ENCODE peak calls at places on chromosomes 3 and 15, in seven cellular contexts. One of them, this sample, is unnamed. For H3K4me1, the result is how much of the 10 kb centered on the place peaks cover.

GRCh38 chr15:36313881-36314280 is 265.5 kb upstream of the CDIN1 start:
- DNase-seq in SK-N-SH: no peak
- DNase-seq in iPS DF 6.9: no peak
- DNase-seq in HepG2: no peak
- DNase-seq in sigmoid colon: no peak
- DNase-seq in right cardiac atrium: no peak
- DNase-seq in GM23338: no peak
- DNase-seq in this sample: no peak

GRCh38 chr3:54123538-54124196 is 1.3 kb downstream of the CACNA2D3 start:
- DNase-seq in right cardiac atrium: no peak
- DNase-seq in GM23338: peak
- DNase-seq in iPS DF 6.9: no peak
- DNase-seq in sigmoid colon: no peak
- DNase-seq in SK-N-SH: peak
- DNase-seq in HepG2: no peak
- DNase-seq in this sample: no peak

GRCh38 chr3:23992051-23992628 is 47.1 kb downstream of the NR1D2 start:
- DNase-seq in right cardiac atrium: no peak
- DNase-seq in HepG2: no peak
- DNase-seq in SK-N-SH: peak
- DNase-seq in sigmoid colon: no peak
- DNase-seq in iPS DF 6.9: no peak
- DNase-seq in GM23338: peak
- DNase-seq in this sample: no peak

GRCh38 chr3:45684327-45684892 is 4.8 kb upstream of the SACM1L start:
- DNase-seq in right cardiac atrium: no peak
- DNase-seq in GM23338: peak
- DNase-seq in iPS DF 6.9: peak
- DNase-seq in SK-N-SH: no peak
- DNase-seq in sigmoid colon: no peak
- DNase-seq in HepG2: peak
- DNase-seq in this sample: no peak

GRCh38 chr3:106570426-106570825 is 701.6 kb upstream of the CBLB start:
- DNase-seq in HepG2: no peak
- DNase-seq in right cardiac atrium: no peak
- DNase-seq in SK-N-SH: no peak
- DNase-seq in iPS DF 6.9: no peak
- DNase-seq in sigmoid colon: no peak
- DNase-seq in GM23338: no peak
- DNase-seq in this sample: no peak

GRCh38 chr3:104635872-104636580 is 730.7 kb upstream of the ALCAM start:
- DNase-seq in SK-N-SH: no peak
- DNase-seq in sigmoid colon: no peak
- DNase-seq in right cardiac atrium: no peak
- DNase-seq in iPS DF 6.9: peak
- DNase-seq in GM23338: peak
- DNase-seq in HepG2: no peak
- DNase-seq in this sample: no peak

GRCh38 chr3:136898954-136899353 is 36.9 kb downstream of the NCK1 start:
- DNase-seq in GM23338: no peak
- DNase-seq in iPS DF 6.9: no peak
- DNase-seq in right cardiac atrium: no peak
- DNase-seq in HepG2: no peak
- DNase-seq in SK-N-SH: no peak
- DNase-seq in sigmoid colon: no peak
- DNase-seq in this sample: no peak

GRCh38 chr3:50323614-50324199 is 1.2 kb upstream of the HYAL2 start:
- DNase-seq in HepG2: no peak
- DNase-seq in right cardiac atrium: peak
- DNase-seq in iPS DF 6.9: no peak
- DNase-seq in SK-N-SH: no peak
- DNase-seq in GM23338: no peak
- DNase-seq in sigmoid colon: no peak
- DNase-seq in this sample: peak

GRCh38 chr15:89052474-89052873 is 35.8 kb upstream of the ABHD2 start:
- DNase-seq in sigmoid colon: no peak
- DNase-seq in HepG2: no peak
- DNase-seq in iPS DF 6.9: no peak
- DNase-seq in right cardiac atrium: no peak
- DNase-seq in SK-N-SH: no peak
- DNase-seq in GM23338: no peak
- DNase-seq in this sample: no peak

GRCh38 chr3:127134466-127134865 is 58.5 kb upstream of the PRR23E start:
- DNase-seq in iPS DF 6.9: no peak
- DNase-seq in right cardiac atrium: no peak
- DNase-seq in SK-N-SH: peak
- DNase-seq in sigmoid colon: no peak
- DNase-seq in GM23338: no peak
- DNase-seq in HepG2: no peak
- DNase-seq in this sample: no peak

GRCh38 chr3:60779637-60780036 is 471.6 kb downstream of the FHIT start:
- DNase-seq in right cardiac atrium: no peak
- DNase-seq in SK-N-SH: no peak
- DNase-seq in GM23338: no peak
- DNase-seq in HepG2: no peak
- DNase-seq in iPS DF 6.9: no peak
- DNase-seq in sigmoid colon: no peak
- DNase-seq in this sample: no peak

GRCh38 chr3:69411331-69411730 is 25.4 kb upstream of the FRMD4B start:
- DNase-seq in GM23338: no peak
- DNase-seq in HepG2: no peak
- DNase-seq in iPS DF 6.9: no peak
- DNase-seq in SK-N-SH: no peak
- DNase-seq in right cardiac atrium: no peak
- DNase-seq in sigmoid colon: no peak
- DNase-seq in this sample: no peak

GRCh38 chr3:127628788-127629456 is at the start of gene PODXL2:
- DNase-seq in GM23338: peak
- DNase-seq in iPS DF 6.9: peak
- DNase-seq in sigmoid colon: no peak
- DNase-seq in HepG2: peak
- DNase-seq in SK-N-SH: peak
- DNase-seq in right cardiac atrium: peak
- DNase-seq in this sample: peak

GRCh38 chr3:66236281-66236680 is 15.5 kb downstream of the SLC25A26 start:
- DNase-seq in SK-N-SH: no peak
- DNase-seq in iPS DF 6.9: peak
- DNase-seq in right cardiac atrium: no peak
- DNase-seq in GM23338: peak
- DNase-seq in HepG2: peak
- DNase-seq in sigmoid colon: no peak
- DNase-seq in this sample: no peak

GRCh38 chr3:128933922-128934253 is 54.5 kb downstream of the ACAD9 start:
- DNase-seq in iPS DF 6.9: no peak
- DNase-seq in GM23338: no peak
- DNase-seq in SK-N-SH: no peak
- DNase-seq in HepG2: no peak
- DNase-seq in right cardiac atrium: no peak
- DNase-seq in sigmoid colon: no peak
- DNase-seq in this sample: no peak

GRCh38 chr3:124688580-124689454 is 41.4 kb upstream of the UMPS start:
- DNase-seq in GM23338: peak
- DNase-seq in iPS DF 6.9: peak
- DNase-seq in sigmoid colon: peak
- DNase-seq in SK-N-SH: peak
- DNase-seq in right cardiac atrium: peak
- DNase-seq in HepG2: peak
- DNase-seq in this sample: peak

GRCh38 chr3:27681249-27681748 is 40.8 kb downstream of the EOMES start:
- DNase-seq in GM23338: peak
- DNase-seq in iPS DF 6.9: peak
- DNase-seq in sigmoid colon: no peak
- DNase-seq in SK-N-SH: peak
- DNase-seq in HepG2: peak
- DNase-seq in right cardiac atrium: no peak
- DNase-seq in this sample: no peak

GRCh38 chr15:58761010-58761388 is 10.1 kb upstream of the MINDY2 start:
- DNase-seq in right cardiac atrium: no peak
- DNase-seq in GM23338: no peak
- DNase-seq in sigmoid colon: no peak
- DNase-seq in iPS DF 6.9: no peak
- DNase-seq in HepG2: no peak
- DNase-seq in SK-N-SH: no peak
- DNase-seq in this sample: no peak

GRCh38 chr15:51374131-51374530 is 32.7 kb downstream of the GLDN start:
- DNase-seq in sigmoid colon: no peak
- DNase-seq in iPS DF 6.9: no peak
- DNase-seq in GM23338: no peak
- DNase-seq in SK-N-SH: peak
- DNase-seq in HepG2: no peak
- DNase-seq in right cardiac atrium: no peak
- DNase-seq in this sample: no peak

GRCh38 chr3:138594150-138594934 is at the start of gene CEP70:
- DNase-seq in GM23338: peak
- DNase-seq in iPS DF 6.9: peak
- DNase-seq in HepG2: peak
- DNase-seq in SK-N-SH: peak
- DNase-seq in right cardiac atrium: peak
- DNase-seq in sigmoid colon: peak
- DNase-seq in this sample: peak

GRCh38 chr15:76259392-76259791 is 51.9 kb downstream of the ETFA start:
- DNase-seq in right cardiac atrium: no peak
- DNase-seq in GM23338: no peak
- DNase-seq in HepG2: no peak
- DNase-seq in sigmoid colon: no peak
- DNase-seq in iPS DF 6.9: no peak
- DNase-seq in SK-N-SH: no peak
- DNase-seq in this sample: no peak

GRCh38 chr3:169172535-169172934 is 491.0 kb downstream of the MECOM start:
- DNase-seq in GM23338: no peak
- DNase-seq in sigmoid colon: no peak
- DNase-seq in SK-N-SH: no peak
- DNase-seq in right cardiac atrium: no peak
- DNase-seq in HepG2: no peak
- DNase-seq in iPS DF 6.9: no peak
- DNase-seq in this sample: no peak
- H3K4me1 ChIP-seq in GM23338: under half
- H3K4me1 ChIP-seq in sigmoid colon: under half
- H3K4me1 ChIP-seq in SK-N-SH: under half
- H3K4me1 ChIP-seq in right cardiac atrium: under half
- H3K4me1 ChIP-seq in HepG2: under half
- H3K4me1 ChIP-seq in iPS DF 6.9: under half
- H3K4me1 ChIP-seq in this sample: under half

DNA sequence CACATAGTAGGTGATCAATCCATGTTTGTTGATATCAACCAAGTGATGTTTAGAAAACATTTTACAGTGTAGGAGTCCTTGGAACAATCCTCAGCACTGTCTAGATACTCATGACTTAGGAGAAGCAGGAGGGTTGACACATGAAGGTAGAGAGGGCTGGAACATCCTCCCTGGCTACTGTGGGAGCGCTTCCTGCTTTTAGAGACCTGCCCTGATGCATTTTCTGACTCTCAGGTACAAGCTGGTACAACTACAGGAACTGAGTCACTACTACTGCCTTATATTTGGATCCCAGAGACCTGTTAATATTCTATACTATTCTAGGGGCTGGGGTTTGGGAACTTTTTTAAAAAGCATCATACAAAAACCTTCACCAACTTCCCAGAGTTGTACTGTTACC is 20.1 kb downstream of the GPR156 start:
- DNase-seq in sigmoid colon: no peak
- DNase-seq in GM23338: no peak
- DNase-seq in SK-N-SH: no peak
- DNase-seq in right cardiac atrium: no peak
- DNase-seq in HepG2: no peak
- DNase-seq in iPS DF 6.9: no peak
- DNase-seq in this sample: no peak
- H3K4me1 ChIP-seq in sigmoid colon: under half
- H3K4me1 ChIP-seq in GM23338: under half
- H3K4me1 ChIP-seq in SK-N-SH: under half
- H3K4me1 ChIP-seq in right cardiac atrium: under half
- H3K4me1 ChIP-seq in HepG2: under half
- H3K4me1 ChIP-seq in iPS DF 6.9: under half
- H3K4me1 ChIP-seq in this sample: under half

DNA sequence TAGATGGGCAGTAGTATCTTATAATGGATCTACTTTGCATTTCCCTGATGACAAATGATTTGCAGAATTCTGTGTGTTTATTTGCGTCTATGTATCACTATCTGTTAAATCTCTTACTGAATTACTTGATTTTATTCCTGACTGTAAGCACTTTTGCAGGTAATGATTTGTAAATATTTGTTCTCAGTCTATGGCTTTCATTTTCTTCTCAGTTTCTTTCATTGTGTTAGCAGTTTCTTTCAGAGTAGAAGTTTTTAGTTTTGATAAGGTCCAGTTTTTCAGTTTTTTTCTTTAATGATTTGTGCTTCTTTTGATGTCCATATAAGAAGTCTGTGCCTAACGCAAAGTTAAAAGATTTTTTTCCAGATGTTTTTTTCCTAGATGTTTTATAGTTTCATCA is 12.9 kb downstream of the SLC25A36 start:
- DNase-seq in iPS DF 6.9: no peak
- DNase-seq in GM23338: no peak
- DNase-seq in sigmoid colon: no peak
- DNase-seq in SK-N-SH: no peak
- DNase-seq in right cardiac atrium: no peak
- DNase-seq in HepG2: no peak
- DNase-seq in this sample: no peak
- H3K4me1 ChIP-seq in iPS DF 6.9: under half
- H3K4me1 ChIP-seq in GM23338: under half
- H3K4me1 ChIP-seq in sigmoid colon: under half
- H3K4me1 ChIP-seq in SK-N-SH: under half
- H3K4me1 ChIP-seq in right cardiac atrium: under half
- H3K4me1 ChIP-seq in HepG2: half or more
- H3K4me1 ChIP-seq in this sample: under half

GRCh38 chr15:42274693-42274971 is 1.4 kb upstream of the TMEM87A start:
- DNase-seq in right cardiac atrium: peak
- DNase-seq in GM23338: no peak
- DNase-seq in HepG2: no peak
- DNase-seq in iPS DF 6.9: no peak
- DNase-seq in sigmoid colon: peak
- DNase-seq in SK-N-SH: no peak
- DNase-seq in this sample: peak

GRCh38 chr15:42273900-42274692 is 863 bp upstream of the TMEM87A start:
- DNase-seq in GM23338: peak
- DNase-seq in sigmoid colon: peak
- DNase-seq in HepG2: peak
- DNase-seq in SK-N-SH: peak
- DNase-seq in right cardiac atrium: peak
- DNase-seq in iPS DF 6.9: no peak
- DNase-seq in this sample: peak

GRCh38 chr15:42273099-42273899 is at the start of the genes GANC and TMEM87A:
- DNase-seq in sigmoid colon: peak
- DNase-seq in GM23338: peak
- DNase-seq in SK-N-SH: peak
- DNase-seq in iPS DF 6.9: peak
- DNase-seq in HepG2: peak
- DNase-seq in right cardiac atrium: peak
- DNase-seq in this sample: peak

GRCh38 chr15:42270996-42271395 is 2.0 kb upstream of the GANC start:
- DNase-seq in iPS DF 6.9: no peak
- DNase-seq in SK-N-SH: no peak
- DNase-seq in GM23338: no peak
- DNase-seq in HepG2: no peak
- DNase-seq in right cardiac atrium: no peak
- DNase-seq in sigmoid colon: no peak
- DNase-seq in this sample: no peak

DNA sequence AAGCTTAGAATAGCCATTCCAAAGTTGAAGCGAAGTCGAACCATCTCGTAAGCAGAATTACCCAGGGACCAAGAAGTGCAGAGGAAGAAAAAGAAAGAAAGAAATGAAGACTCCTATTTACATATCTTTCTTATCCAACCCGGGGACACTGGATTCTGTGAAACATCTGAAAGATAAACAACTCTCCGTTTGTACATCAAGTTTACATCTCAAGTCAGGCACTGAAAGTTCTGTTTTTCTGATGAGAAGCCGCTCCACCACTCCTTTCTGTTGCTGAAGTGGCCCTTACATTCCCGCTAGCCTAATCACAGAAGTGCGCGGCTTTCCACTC is 268 bp upstream of the GANC start:
- DNase-seq in sigmoid colon: no peak
- DNase-seq in SK-N-SH: no peak
- DNase-seq in HepG2: no peak
- DNase-seq in iPS DF 6.9: no peak
- DNase-seq in GM23338: peak
- DNase-seq in right cardiac atrium: no peak
- DNase-seq in this sample: no peak
- H3K4me1 ChIP-seq in sigmoid colon: under half
- H3K4me1 ChIP-seq in SK-N-SH: under half
- H3K4me1 ChIP-seq in HepG2: under half
- H3K4me1 ChIP-seq in iPS DF 6.9: under half
- H3K4me1 ChIP-seq in GM23338: under half
- H3K4me1 ChIP-seq in right cardiac atrium: under half
- H3K4me1 ChIP-seq in this sample: under half